ENCODE peak calls at places on chromosomes 6 and 20, in seven cellular contexts. F is GM10248, H is lower lobe of right lung, X is OCI-LY7, G is MCF 10A, E is Peyer's patch, S is lower leg skin. Q is an unnamed sample.

GRCh38 chr6:1103027-1103426 is 208.9 kb upstream of the FOXQ1 start:
- DNase-seq in X (no peak), S (no peak), E (no peak), H (no peak), G (no peak), F (no peak), Q (no peak)

GRCh38 chr6:5084787-5085637 is at the start of gene PPP1R3G:
- DNase-seq in S (no peak), X (no peak), E (peak), G (peak), F (peak), H (peak), Q (peak)

GRCh38 chr20:59567585-59568508 is 36.5 kb upstream of the PHACTR3 start:
- DNase-seq in S (no peak), X (no peak), H (no peak), F (no peak), E (no peak), G (no peak), Q (no peak)

GRCh38 chr20:1328680-1329330 is at the start of gene SDCBP2:
- DNase-seq in F (no peak), S (peak), H (peak), X (no peak), G (peak), E (peak), Q (no peak)

GRCh38 chr20:40650707-40651106 is 38.3 kb downstream of the MAFB start:
- DNase-seq in X (no peak), H (no peak), E (no peak), G (peak), F (no peak), S (no peak), Q (no peak)

GRCh38 chr20:61730631-61731362 is 334.9 kb downstream of the TAF4 start:
- DNase-seq in X (no peak), G (no peak), S (no peak), F (no peak), E (no peak), H (peak), Q (no peak)

GRCh38 chr6:44431118-44431725 is 43.7 kb downstream of the CDC5L start:
- DNase-seq in F (peak), H (no peak), S (no peak), E (peak), G (peak), X (peak), Q (peak)

GRCh38 chr20:44215125-44215524 is 4.6 kb upstream of the OSER1 start:
- DNase-seq in S (peak), E (peak), X (peak), G (peak), F (peak), H (peak), Q (peak)

GRCh38 chr20:62434098-62434497 is 6.8 kb upstream of the RBBP8NL start:
- DNase-seq in F (no peak), H (no peak), X (no peak), E (no peak), S (no peak), G (no peak), Q (no peak)

GRCh38 chr6:40395066-40395697 is 192.0 kb downstream of the LRFN2 start:
- DNase-seq in E (no peak), F (no peak), S (no peak), X (no peak), G (peak), H (no peak), Q (no peak)

GRCh38 chr6:19866199-19866872 is 29.2 kb downstream of the ID4 start:
- DNase-seq in S (no peak), E (no peak), F (no peak), X (no peak), G (no peak), H (no peak), Q (no peak)

GRCh38 chr6:101445527-101445926 is 52.0 kb downstream of the GRIK2 start:
- DNase-seq in G (no peak), X (no peak), F (no peak), E (no peak), S (no peak), H (no peak), Q (no peak)

GRCh38 chr6:2999005-2999620 is 581 bp upstream of the NQO2 start:
- DNase-seq in G (peak), X (peak), F (no peak), S (no peak), E (peak), H (peak), Q (no peak)

GRCh38 chr20:23047738-23048214 is 1.7 kb downstream of the THBD start:
- DNase-seq in S (no peak), X (no peak), H (peak), E (no peak), G (no peak), F (no peak), Q (no peak)

GRCh38 chr20:55159230-55159629 is 683.8 kb downstream of the DOK5 start:
- DNase-seq in X (no peak), G (no peak), F (no peak), E (no peak), H (no peak), S (no peak), Q (no peak)

GRCh38 chr20:34581341-34582189 is 23.0 kb downstream of the MAP1LC3A start:
- DNase-seq in X (no peak), S (no peak), H (no peak), F (peak), G (no peak), E (no peak), Q (peak)

DNA sequence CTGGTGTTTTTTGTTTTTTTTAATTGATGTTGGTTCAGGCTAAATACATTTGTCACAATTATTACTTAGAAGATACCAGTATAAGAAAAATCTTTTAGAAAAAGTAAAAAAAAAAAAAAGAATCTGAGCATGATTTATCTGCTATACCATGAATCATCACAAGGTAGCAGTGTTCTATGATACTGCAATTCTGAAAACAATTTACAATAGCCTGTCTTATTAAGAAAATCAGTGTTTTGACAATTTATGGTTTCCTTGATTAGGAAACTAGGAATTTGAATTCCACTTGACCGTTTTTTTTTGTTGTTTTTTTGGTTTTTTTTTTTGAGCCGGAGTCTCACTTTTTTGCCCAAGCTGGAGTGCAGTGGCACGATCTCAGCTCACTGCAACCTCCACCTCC is 9.3 kb upstream of the MAK start:
- DNase-seq in G (peak), H (no peak), X (peak), E (no peak), S (no peak), F (no peak), Q (no peak)
- TF ChIP-seq CTCF in G (peak), H (peak), X (peak), E (no peak), S (no peak), F (peak), Q (peak)

GRCh38 chr20:15977026-15977425 is 596.2 kb downstream of the KIF16B start:
- DNase-seq in G (no peak), F (no peak), H (no peak), X (no peak), E (no peak), S (no peak), Q (no peak)
- TF ChIP-seq CTCF in G (no peak), F (no peak), H (no peak), X (no peak), E (no peak), S (no peak), Q (no peak)

GRCh38 chr6:137490961-137491360 is 3.2 kb downstream of the OLIG3 start:
- DNase-seq in X (no peak), F (no peak), G (no peak), H (no peak), S (no peak), E (no peak), Q (no peak)
- TF ChIP-seq CTCF in X (no peak), F (no peak), G (no peak), H (no peak), S (no peak), E (no peak), Q (no peak)

GRCh38 chr6:45836984-45837383 is 178.7 kb downstream of the CLIC5 start:
- DNase-seq in G (no peak), X (no peak), H (no peak), E (no peak), S (no peak), F (no peak), Q (no peak)
- TF ChIP-seq CTCF in G (no peak), X (no peak), H (no peak), E (no peak), S (no peak), F (no peak), Q (no peak)

GRCh38 chr6:28534880-28535279 is 9.2 kb downstream of the GPX5 start:
- DNase-seq in F (no peak), X (no peak), S (no peak), G (no peak), H (no peak), E (no peak), Q (no peak)

GRCh38 chr6:28537065-28537464 is 11.4 kb downstream of the GPX5 start:
- DNase-seq in G (peak), H (no peak), S (no peak), E (no peak), X (no peak), F (no peak), Q (no peak)

GRCh38 chr6:28530777-28531176 is 5.1 kb downstream of the GPX5 start:
- DNase-seq in E (no peak), H (no peak), F (no peak), X (no peak), G (no peak), S (no peak), Q (no peak)

DNA sequence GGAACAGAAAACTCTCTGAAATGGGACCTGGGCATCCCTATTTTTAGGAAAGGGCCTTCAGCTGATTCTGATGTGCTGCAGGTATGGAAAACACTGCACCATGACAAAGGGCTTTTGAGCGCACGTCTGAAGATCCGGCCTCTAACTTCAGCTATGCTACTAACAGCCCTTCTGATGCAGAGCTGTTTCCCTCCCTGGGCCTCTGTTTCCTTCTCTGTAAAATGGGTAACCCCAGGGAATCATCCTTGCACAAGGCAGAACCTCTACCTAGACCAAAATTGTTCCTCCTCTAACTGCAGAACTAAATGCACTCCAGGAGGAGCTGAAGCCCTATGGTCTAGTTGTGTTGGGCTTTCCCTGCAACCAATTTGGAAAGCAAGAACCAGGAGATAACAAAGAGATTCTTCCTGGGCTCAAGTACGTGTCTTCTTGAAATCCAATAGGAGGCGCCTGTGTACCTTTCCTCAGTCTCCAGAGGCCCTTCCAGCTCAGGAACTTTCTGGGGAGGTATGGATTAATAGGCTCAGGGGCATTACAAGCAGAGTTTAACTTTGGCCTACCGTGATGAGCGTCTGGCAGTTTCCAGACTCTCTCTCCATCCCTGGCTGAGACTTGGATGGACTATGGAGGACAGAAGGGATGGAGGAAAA is 5.9 kb downstream of the GPX5 start:
- DNase-seq in X (no peak), S (no peak), H (no peak), E (no peak), G (peak), F (no peak), Q (no peak)
- TF ChIP-seq CTCF in X (peak), S (no peak), H (no peak), E (no peak), G (no peak), F (no peak), Q (no peak)

DNA sequence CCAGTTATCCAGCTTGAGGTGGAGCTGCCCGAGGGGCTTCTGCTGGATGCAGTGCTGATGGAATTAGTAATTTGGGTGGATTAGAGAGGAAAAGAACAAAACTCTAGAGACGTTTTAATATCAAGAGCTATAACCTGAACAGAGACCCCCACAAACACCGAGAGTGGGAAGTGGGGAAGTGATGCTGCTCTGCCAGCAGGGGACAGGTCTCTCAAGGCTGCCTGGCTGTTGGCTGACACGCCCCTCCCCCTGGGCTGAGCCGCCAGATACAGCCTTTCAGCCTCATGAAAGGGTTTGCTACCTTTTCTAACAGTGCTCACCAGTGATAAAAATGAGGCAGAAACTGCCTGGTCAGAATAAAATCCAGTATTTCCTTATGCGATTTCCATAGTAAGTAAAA is 9.6 kb downstream of the LEMD2 start:
- DNase-seq in G (no peak), F (no peak), X (peak), H (no peak), S (no peak), E (no peak), Q (no peak)
- TF ChIP-seq CTCF in G (no peak), F (no peak), X (no peak), H (no peak), S (no peak), E (no peak), Q (no peak)

GRCh38 chr6:79042088-79042798 is 35.8 kb downstream of the PHIP start:
- DNase-seq in E (no peak), G (no peak), S (no peak), F (peak), X (no peak), H (no peak), Q (peak)
- TF ChIP-seq CTCF in E (no peak), G (no peak), S (no peak), F (no peak), X (no peak), H (no peak), Q (no peak)

GRCh38 chr6:122372647-122373046 is 26.8 kb upstream of the HSF2 start:
- DNase-seq in H (no peak), F (no peak), X (no peak), G (no peak), S (no peak), E (no peak), Q (no peak)
- TF ChIP-seq CTCF in H (no peak), F (no peak), X (peak), G (peak), S (no peak), E (peak), Q (no peak)

GRCh38 chr6:29681811-29682210 is 859 bp upstream of the ZFP57 start:
- DNase-seq in G (no peak), E (no peak), S (no peak), X (no peak), F (no peak), H (no peak), Q (no peak)

GRCh38 chr6:29680416-29680815 is 536 bp downstream of the ZFP57 start:
- DNase-seq in F (no peak), X (no peak), G (no peak), H (no peak), E (no peak), S (no peak), Q (no peak)

GRCh38 chr6:29680904-29681303 is at the start of gene ZFP57:
- DNase-seq in X (no peak), G (no peak), H (no peak), F (no peak), S (no peak), E (no peak), Q (no peak)

GRCh38 chr6:29679962-29680361 is 990 bp downstream of the ZFP57 start:
- DNase-seq in E (no peak), H (no peak), S (no peak), G (peak), X (no peak), F (no peak), Q (no peak)

GRCh38 chr6:29685718-29686326 is 4.9 kb upstream of the ZFP57 start:
- DNase-seq in H (no peak), X (no peak), S (no peak), F (no peak), G (peak), E (no peak), Q (no peak)
- TF ChIP-seq CTCF in H (no peak), X (no peak), S (no peak), F (no peak), G (peak), E (no peak), Q (no peak)

DNA sequence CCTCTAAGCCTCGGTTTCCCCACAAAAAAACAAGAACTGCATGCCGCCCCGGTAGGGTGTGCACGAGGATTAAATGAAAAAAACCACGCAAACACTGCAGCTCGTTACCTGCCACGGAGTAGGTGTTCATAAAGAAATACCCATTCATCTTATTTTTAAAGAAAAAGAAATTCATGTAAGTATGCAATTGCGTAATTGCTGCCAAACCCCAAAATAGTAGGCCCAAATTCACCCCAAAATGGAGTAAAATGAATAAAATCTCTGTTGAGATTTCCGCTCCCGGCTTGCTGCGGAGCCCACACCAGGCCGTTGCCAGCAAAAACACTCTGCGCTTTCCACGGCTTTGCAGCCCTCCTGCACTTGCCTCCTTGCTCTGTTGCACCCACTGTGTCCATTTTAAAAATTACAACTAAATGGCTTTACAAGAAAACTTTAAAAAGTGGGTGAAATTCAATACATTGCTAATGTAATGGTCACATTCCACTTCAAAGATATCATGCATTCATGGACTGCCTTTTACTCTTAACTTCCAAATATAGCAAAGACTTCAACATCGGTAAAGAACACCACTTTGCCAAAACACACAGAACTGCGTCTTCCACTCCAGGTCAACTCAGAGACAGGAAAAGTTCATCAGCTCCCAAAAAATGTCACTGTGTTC is 125.0 kb downstream of the ZMYND8 start:
- DNase-seq in H (no peak), F (no peak), G (no peak), S (no peak), E (no peak), X (no peak), Q (no peak)
- TF ChIP-seq CTCF in H (no peak), F (no peak), G (no peak), S (no peak), E (no peak), X (no peak), Q (no peak)